ENCODE peak calls at places on chromosome 16, in six cellular contexts. I is A549; Y is iris pigment epithelial cell; Q is midbrain; F is esophagus squamous epithelium; D is activated CD4-positive, CD25-positive, alpha-beta regulatory T cell. G is an unnamed sample.

GRCh38 chr16:23757937-23758619 is 3.3 kb downstream of the CHP2 start:
- DNase-seq in I (no peak), Y (no peak), Q (no peak), F (no peak), D (no peak), G (no peak)

GRCh38 chr16:84933774-84934571 is 77.4 kb downstream of the ZDHHC7 start:
- DNase-seq in I (no peak), Y (no peak), Q (peak), F (no peak), D (no peak), G (no peak)

GRCh38 chr16:50501251-50501650 is 46.9 kb upstream of the NKD1 start:
- DNase-seq in I (no peak), Y (no peak), Q (no peak), F (no peak), D (no peak), G (no peak)

GRCh38 chr16:57810197-57811024 is 8.1 kb upstream of the KIFC3 start:
- DNase-seq in I (peak), Y (peak), Q (no peak), F (peak), D (no peak), G (peak)

GRCh38 chr16:54846761-54847160 is 83.9 kb upstream of the IRX5 start:
- DNase-seq in I (no peak), Y (peak), Q (no peak), F (no peak), D (no peak), G (no peak)

GRCh38 chr16:6891486-6891885 is 441.2 kb upstream of the RBFOX1 start:
- DNase-seq in I (no peak), Y (no peak), Q (no peak), F (no peak), D (no peak), G (no peak)

GRCh38 chr16:89860747-89861304 is 12.6 kb upstream of the TCF25 start:
- DNase-seq in I (peak), Y (peak), Q (peak), F (no peak), D (peak), G (peak)

GRCh38 chr16:53091508-53092211 is 36.9 kb downstream of the CHD9 start:
- DNase-seq in I (no peak), Y (peak), Q (peak), F (no peak), D (no peak), G (peak)

GRCh38 chr16:2664522-2665096 is 17.7 kb upstream of the KCTD5 start:
- DNase-seq in I (no peak), Y (no peak), Q (no peak), F (no peak), D (no peak), G (no peak)

GRCh38 chr16:67945392-67945933 is 1.5 kb upstream of the LCAT start:
- DNase-seq in I (no peak), Y (no peak), Q (no peak), F (no peak), D (no peak), G (no peak)

GRCh38 chr16:1445518-1446197 is 1.3 kb upstream of the CCDC154 start:
- DNase-seq in I (no peak), Y (no peak), Q (no peak), F (no peak), D (no peak), G (no peak)

GRCh38 chr16:87895641-87896141 is 26.4 kb upstream of the SLC7A5 start:
- DNase-seq in I (no peak), Y (peak), Q (peak), F (no peak), D (no peak), G (peak)

GRCh38 chr16:75345711-75346110 is 87.6 kb downstream of the CFDP1 start:
- DNase-seq in I (no peak), Y (peak), Q (no peak), F (no peak), D (no peak), G (no peak)

GRCh38 chr16:15953929-15954813 is 4.8 kb downstream of the ABCC1 start:
- DNase-seq in I (no peak), Y (no peak), Q (no peak), F (no peak), D (no peak), G (no peak)

GRCh38 chr16:85767569-85767968 is 16.7 kb upstream of the C16orf74 start:
- DNase-seq in I (peak), Y (peak), Q (no peak), F (no peak), D (no peak), G (no peak)

GRCh38 chr16:31330553-31330890 is 24.5 kb upstream of the ITGAX start:
- DNase-seq in I (no peak), Y (no peak), Q (no peak), F (no peak), D (no peak), G (no peak)

GRCh38 chr16:71201556-71201955 is 29.0 kb downstream of the HYDIN start:
- DNase-seq in I (no peak), Y (no peak), Q (no peak), F (no peak), D (no peak), G (no peak)

GRCh38 chr16:76946879-76947278 is 244.1 kb upstream of the MON1B start:
- DNase-seq in I (peak), Y (peak), Q (no peak), F (no peak), D (no peak), G (no peak)

GRCh38 chr16:73043828-73044493 is 4.0 kb downstream of the ZFHX3 start:
- DNase-seq in I (no peak), Y (peak), Q (no peak), F (no peak), D (no peak), G (no peak)

GRCh38 chr16:79757163-79757562 is 156.6 kb upstream of the MAF start:
- DNase-seq in I (no peak), Y (no peak), Q (no peak), F (no peak), D (no peak), G (no peak)

GRCh38 chr16:67149276-67150057 is 1.3 kb downstream of the B3GNT9 start:
- DNase-seq in I (no peak), Y (no peak), Q (no peak), F (no peak), D (no peak), G (peak)